ENCODE peak calls at places on chromosomes 2 and 18, in four cellular contexts. E is stimulated activated CD4-positive, alpha-beta T cell treated with anti-CD3 and anti-CD28 coated beads, Interleukin-2, amount 100 ng/mL, for 48 hours; D is endodermal cell; C is RCC 7860. Q is an unnamed sample.

GRCh38 chr2:233075141-233075965 is 15.2 kb downstream of the INPP5D start:
- DNase-seq in D (peak; percentile 62), E (no peak), C (no peak), Q (no peak)

GRCh38 chr2:12597555-12597954 is 119.2 kb upstream of the TRIB2 start:
- DNase-seq in C (no peak), D (no peak), E (no peak), Q (no peak)

GRCh38 chr2:207768891-207769596 is 662 bp downstream of the FZD5 start:
- DNase-seq in C (peak; percentile 18), E (peak; percentile 26), D (peak; percentile 79), Q (no peak)

GRCh38 chr2:229714736-229715541 is 584 bp upstream of the DNER start:
- DNase-seq in D (peak; percentile 95), C (no peak), E (peak; percentile 22), Q (no peak)

GRCh38 chr2:44964704-44965343 is 23.3 kb downstream of the SIX3 start:
- DNase-seq in C (no peak), D (peak; percentile 86), E (no peak), Q (no peak)

GRCh38 chr18:48948112-48949050 is 2.4 kb downstream of the SMAD7 start:
- DNase-seq in E (no peak), D (peak; percentile 86), C (peak; percentile 70), Q (peak; percentile 62)

GRCh38 chr2:227612546-227613271 is 1.9 kb downstream of the SCYGR3 start:
- DNase-seq in E (no peak), D (no peak), C (no peak), Q (peak; percentile 21)

GRCh38 chr2:174328309-174329156 is 6.2 kb upstream of the SP9 start:
- DNase-seq in E (no peak), C (no peak), D (peak; percentile 71), Q (no peak)

GRCh38 chr2:62038980-62039771 is 133.7 kb downstream of the COMMD1 start:
- DNase-seq in D (no peak), C (peak; percentile 25), E (no peak), Q (no peak)

GRCh38 chr2:233816771-233817170 is 37.6 kb downstream of the HJURP start:
- DNase-seq in C (no peak), D (peak; percentile 14), E (no peak), Q (no peak)

GRCh38 chr2:197804758-197805597 is 585 bp downstream of the PLCL1 start:
- DNase-seq in C (no peak), E (peak; percentile 42), D (peak; percentile 53), Q (no peak)

GRCh38 chr2:122516775-122517174 is 761.3 kb downstream of the TSN start:
- DNase-seq in D (peak; percentile 68), C (no peak), E (no peak), Q (no peak)

GRCh38 chr2:200477667-200478121 is 32.2 kb downstream of the KCTD18 start:
- DNase-seq in E (no peak), D (no peak), C (no peak), Q (no peak)

GRCh38 chr2:223041527-223042109 is 10.4 kb upstream of the KCNE4 start:
- DNase-seq in D (peak; percentile 78), E (no peak), C (peak; percentile 87), Q (peak; percentile 90)

GRCh38 chr2:113872201-113872600 is 17.7 kb upstream of the ACTR3 start:
- DNase-seq in D (no peak), E (no peak), C (peak; percentile 35), Q (no peak)

GRCh38 chr18:3525870-3526420 is 76.0 kb downstream of the TGIF1 start:
- DNase-seq in C (no peak), D (peak; percentile 49), E (peak; percentile 25), Q (no peak)

GRCh38 chr2:189047469-189047868 is 73.3 kb downstream of the COL3A1 start:
- DNase-seq in C (no peak), E (no peak), D (no peak), Q (no peak)

GRCh38 chr18:74905245-74905644 is 303.7 kb downstream of the PTGR3 start:
- DNase-seq in C (no peak), E (no peak), D (no peak), Q (no peak)

GRCh38 chr2:111930875-111931274 is 32.5 kb downstream of the MERTK start:
- DNase-seq in C (peak; percentile 72), D (no peak), E (no peak), Q (no peak)

GRCh38 chr2:162210385-162210784 is 32.9 kb downstream of the FAP start:
- DNase-seq in C (no peak), D (no peak), E (no peak), Q (no peak)

GRCh38 chr2:215059724-215060123 is 78.7 kb downstream of the ABCA12 start:
- DNase-seq in C (no peak), D (no peak), E (no peak), Q (no peak)

GRCh38 chr2:118800736-118801135 is 46.7 kb downstream of the EN1 start:
- DNase-seq in E (no peak), C (no peak), D (peak; percentile 28), Q (no peak)

GRCh38 chr2:144389151-144389929 is 130.6 kb downstream of the ZEB2 start:
- DNase-seq in D (peak; percentile 83), C (no peak), E (no peak), Q (peak; percentile 25)

GRCh38 chr18:13797157-13797611 is 26.8 kb upstream of the MC5R start:
- DNase-seq in D (no peak), C (peak; percentile 46), E (no peak), Q (peak; percentile 58)

GRCh38 chr18:25360301-25360899 is 8.4 kb upstream of the ZNF521 start:
- DNase-seq in D (no peak), C (no peak), E (no peak), Q (no peak)

GRCh38 chr2:15745907-15746306 is 154.2 kb downstream of the DDX1 start:
- DNase-seq in D (peak; percentile 47), E (no peak), C (no peak), Q (no peak)

GRCh38 chr2:223815884-223816570 is 21.4 kb downstream of the AP1S3 start:
- DNase-seq in E (no peak), D (no peak), C (peak; percentile 91), Q (no peak)

GRCh38 chr2:21047161-21048009 is 3.5 kb upstream of the APOB start:
- DNase-seq in E (no peak), D (no peak), C (no peak), Q (no peak)

GRCh38 chr18:24814521-24814920 is 354.1 kb downstream of the HRH4 start:
- DNase-seq in E (no peak), D (no peak), C (no peak), Q (no peak)

GRCh38 chr2:55781542-55781941 is 87.9 kb upstream of the PNPT1 start:
- DNase-seq in D (no peak), E (no peak), C (no peak), Q (no peak)

GRCh38 chr18:13703899-13704298 is 22.5 kb downstream of the FAM210A start:
- DNase-seq in C (no peak), D (no peak), E (no peak), Q (no peak)

GRCh38 chr18:51361130-51361860 is 163.8 kb upstream of the MEX3C start:
- DNase-seq in D (no peak), E (no peak), C (no peak), Q (no peak)

GRCh38 chr2:70553334-70553583 is 367 bp downstream of the TGFA start:
- DNase-seq in C (no peak), E (no peak), D (peak; percentile 88), Q (no peak)

GRCh38 chr18:48743046-48743445 is 204.2 kb downstream of the CTIF start:
- DNase-seq in D (no peak), E (no peak), C (no peak), Q (no peak)

Q was measured in PC-9.